ENCODE peak calls at places on chromosomes 5 and 9, in ten cellular contexts. M is astrocyte, Y is A549, L is WERI-Rb-1, Z is HL-60, G is tibial artery, J is brain microvascular endothelial cell, R is stomach, F is uterus, K is right lobe of liver. O is an unnamed sample.
A peak's percentile ranks its signal among the peaks of the same experiment; 100 is the strongest.

GRCh38 chr9:30723656-30724055 is 1660.8 kb upstream of the ACO1 start:
- DNase-seq in J (no peak), F (no peak), Z (no peak), L (no peak), K (no peak), M (peak; percentile 24), Y (no peak), G (no peak), R (no peak), O (no peak)

GRCh38 chr9:27626629-27627564 is 53.6 kb upstream of the C9orf72 start:
- DNase-seq in M (no peak), G (no peak), K (no peak), L (no peak), F (no peak), J (no peak), Y (no peak), Z (no peak), R (no peak), O (no peak)

GRCh38 chr5:128693779-128694178 is 155.7 kb upstream of the FBN2 start:
- DNase-seq in L (no peak), Y (no peak), F (no peak), R (no peak), Z (no peak), J (peak; percentile 45), K (no peak), M (no peak), G (no peak), O (no peak)

GRCh38 chr5:167587768-167588167 is 703.7 kb upstream of the WWC1 start:
- DNase-seq in M (no peak), L (peak; percentile 60), K (no peak), F (no peak), J (peak; percentile 42), Y (peak; percentile 40), R (no peak), Z (no peak), G (no peak), O (no peak)

GRCh38 chr5:151480859-151481258 is 33.5 kb downstream of the SLC36A1 start:
- DNase-seq in J (peak; percentile 45), R (no peak), F (no peak), K (no peak), G (no peak), M (peak; percentile 36), Y (no peak), L (peak; percentile 29), Z (no peak), O (no peak)

GRCh38 chr5:39024005-39024404 is 50.2 kb downstream of the RICTOR start:
- DNase-seq in G (no peak), M (no peak), J (peak; percentile 53), Z (no peak), R (no peak), K (no peak), F (no peak), L (peak; percentile 75), Y (no peak), O (no peak)

GRCh38 chr9:104808030-104808614 is 44.2 kb downstream of the NIPSNAP3B start:
- DNase-seq in Y (no peak), F (peak; percentile 23), G (no peak), M (peak; percentile 26), Z (no peak), L (peak; percentile 60), J (no peak), K (no peak), R (peak; percentile 30), O (no peak)

GRCh38 chr5:133287500-133287899 is 235.7 kb downstream of the HSPA4 start:
- DNase-seq in G (no peak), K (peak; percentile 59), Z (peak; percentile 19), F (peak; percentile 27), L (peak; percentile 75), Y (peak; percentile 39), J (peak; percentile 32), M (peak; percentile 18), R (peak; percentile 55), O (peak; percentile 22)

GRCh38 chr5:160508780-160509361 is 87.2 kb downstream of the PTTG1 start:
- DNase-seq in G (no peak), J (peak; percentile 94), M (peak; percentile 86), L (peak; percentile 56), Y (peak; percentile 79), Z (peak; percentile 77), F (peak; percentile 33), R (peak; percentile 53), K (peak; percentile 52), O (peak; percentile 29)

GRCh38 chr5:176662371-176663333 is 15.4 kb downstream of the TSPAN17 start:
- DNase-seq in R (no peak), K (no peak), F (no peak), L (no peak), Z (no peak), J (no peak), Y (no peak), M (no peak), G (no peak), O (peak; percentile 33)

GRCh38 chr9:134594376-134594941 is 47.1 kb upstream of the COL5A1 start:
- DNase-seq in F (no peak), R (no peak), K (peak; percentile 37), L (no peak), G (peak; percentile 58), J (no peak), Z (no peak), M (no peak), Y (no peak), O (peak; percentile 39)

GRCh38 chr9:94068257-94068656 is 16.0 kb upstream of the PTPDC1 start:
- DNase-seq in Y (no peak), M (no peak), Z (no peak), F (no peak), R (no peak), K (no peak), G (no peak), L (no peak), J (no peak), O (no peak)

GRCh38 chr9:91690540-91691249 is 259.3 kb downstream of the ROR2 start:
- DNase-seq in J (no peak), K (no peak), R (no peak), F (no peak), Y (no peak), L (no peak), G (no peak), Z (no peak), M (no peak), O (no peak)

GRCh38 chr5:96753848-96754247 is 53.9 kb downstream of the ERAP1 start:
- DNase-seq in L (no peak), Z (no peak), R (no peak), J (no peak), Y (no peak), M (no peak), K (no peak), G (no peak), F (no peak), O (no peak)

GRCh38 chr5:112799661-112800060 is 61.4 kb upstream of the SRP19 start:
- DNase-seq in F (no peak), R (no peak), K (no peak), M (no peak), Z (no peak), Y (no peak), J (no peak), G (no peak), L (no peak), O (no peak)

GRCh38 chr5:1067141-1068121 is 44.4 kb downstream of the SLC12A7 start:
- DNase-seq in G (no peak), L (no peak), K (no peak), Z (no peak), J (no peak), M (no peak), F (no peak), Y (no peak), R (no peak), O (no peak)

GRCh38 chr9:75754090-75754489 is 136.4 kb upstream of the PCSK5 start:
- DNase-seq in G (no peak), F (no peak), Y (no peak), M (no peak), L (no peak), Z (no peak), J (no peak), R (no peak), K (no peak), O (no peak)

GRCh38 chr9:91186311-91187101 is 175.2 kb downstream of the AUH start:
- DNase-seq in F (no peak), G (peak; percentile 57), R (peak; percentile 23), J (no peak), Y (no peak), L (no peak), Z (no peak), K (no peak), M (peak; percentile 15), O (no peak)

GRCh38 chr5:82277987-82278710 is at the start of gene RPS23:
- DNase-seq in M (peak; percentile 83), L (peak; percentile 92), Z (peak; percentile 85), F (peak; percentile 89), R (peak; percentile 91), K (peak; percentile 90), Y (peak; percentile 78), J (peak; percentile 89), G (peak; percentile 93), O (peak; percentile 92)
- TF ChIP-seq CTCF in M (no peak), L (no peak), Z (no peak), F (no peak), R (peak; percentile 8), K (no peak), Y (no peak), J (no peak), G (no peak), O (no peak)

GRCh38 chr9:127954831-127955293 is 17.2 kb upstream of the DPM2 start:
- DNase-seq in R (no peak), F (no peak), Z (no peak), Y (no peak), K (no peak), G (no peak), L (no peak), J (no peak), M (no peak), O (no peak)
- H3K4me3 ChIP-seq in R (peak overlapping the region; percentile 6), F (no peak overlapping the region), Z (no peak overlapping the region), Y (no peak overlapping the region), K (no peak overlapping the region), G (no peak overlapping the region), L (no peak overlapping the region), J (no peak overlapping the region), M (no peak overlapping the region), O (no peak overlapping the region)

DNA sequence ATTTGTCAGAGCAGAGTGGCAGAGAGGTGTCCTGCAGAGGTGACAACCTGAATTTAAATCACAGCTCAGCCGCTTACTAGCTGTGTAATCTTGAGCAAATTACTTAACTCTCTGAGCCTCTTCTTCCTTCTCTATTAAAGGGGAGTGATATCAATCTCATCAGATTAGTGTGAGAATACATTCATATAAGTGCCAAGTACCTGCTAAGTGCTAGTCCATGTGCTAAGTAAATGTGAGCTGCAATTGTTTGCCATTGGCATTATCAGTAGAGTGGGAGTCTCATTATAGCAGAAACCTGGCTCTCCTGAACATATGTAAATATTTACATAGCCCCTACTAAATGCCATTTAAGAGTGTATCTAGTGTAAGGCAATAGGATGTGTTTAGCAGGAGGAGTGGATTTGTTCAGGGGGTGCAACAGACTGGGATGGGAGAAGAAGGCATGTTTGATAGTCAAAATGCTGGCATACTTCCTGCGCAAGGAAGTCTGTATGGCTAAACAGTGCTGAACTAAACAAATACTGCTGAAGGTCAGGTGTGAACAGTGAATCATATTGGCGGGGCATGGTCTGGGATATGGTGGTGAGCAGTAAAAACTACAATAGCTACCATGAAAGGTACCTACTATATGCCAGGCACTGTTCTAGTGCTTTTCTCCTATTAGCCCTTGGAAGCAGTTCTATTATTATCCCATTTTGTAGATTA is 74.5 kb downstream of the F2RL2 start:
- DNase-seq in K (no peak), Z (no peak), R (peak; percentile 47), Y (no peak), J (no peak), L (peak; percentile 78), F (no peak), M (no peak), G (no peak), O (no peak)
- H3K27ac ChIP-seq in K (no peak overlapping the region), Z (no peak overlapping the region), R (peak overlapping the region; percentile 60), Y (no peak overlapping the region), J (no peak overlapping the region), L (peak overlapping the region; percentile 4), F (no peak overlapping the region), M (no peak overlapping the region), G (no peak overlapping the region), O (peak overlapping the region; percentile 67)

GRCh38 chr9:70135176-70135575 is 91.5 kb downstream of the MAMDC2 start:
- DNase-seq in G (no peak), F (no peak), M (no peak), R (no peak), K (no peak), J (no peak), L (no peak), Y (no peak), Z (no peak), O (no peak)
- TF ChIP-seq CTCF in G (no peak), F (no peak), M (peak; percentile 7), R (no peak), K (no peak), J (peak; percentile 27), L (peak; percentile 10), Y (no peak), Z (no peak), O (no peak)

O was measured in pancreas.